ENCODE peak calls at places on chromosomes 16 and 17, in eight cellular contexts. E, I, B, W, Y, S, T and Q are unnamed samples. For H3K4me1, the result is how much of the 10 kb centered on the place peaks cover.

GRCh38 chr17:39576187-39576586 is 31.5 kb downstream of the NEUROD2 start:
- DNase-seq in I (no peak), B (no peak), W (no peak), T (no peak), Y (no peak), S (no peak), E (no peak), Q (no peak)

GRCh38 chr16:88387941-88388627 is 5.3 kb downstream of the ZNF469 start:
- DNase-seq in I (peak), Y (no peak), T (no peak), B (peak), E (no peak), W (no peak), S (no peak), Q (peak)

GRCh38 chr17:58325289-58325726 is 3.3 kb downstream of the TSPOAP1 start:
- DNase-seq in S (no peak), B (peak), W (peak), I (peak), Y (no peak), E (no peak), T (no peak), Q (no peak)

GRCh38 chr16:75372236-75372856 is 61.0 kb downstream of the CFDP1 start:
- DNase-seq in Y (no peak), E (no peak), I (no peak), B (no peak), T (no peak), S (no peak), W (no peak), Q (no peak)

GRCh38 chr17:11736613-11737289 is 138.5 kb downstream of the DNAH9 start:
- DNase-seq in B (no peak), W (no peak), S (no peak), E (no peak), Y (no peak), T (no peak), I (no peak), Q (no peak)

GRCh38 chr17:77460514-77461046 is 319.8 kb downstream of the SEC14L1 start:
- DNase-seq in T (no peak), S (peak), W (no peak), I (no peak), E (no peak), B (no peak), Y (no peak), Q (no peak)

GRCh38 chr16:66932076-66932475 is 2.1 kb downstream of the CIAO2B start:
- DNase-seq in B (no peak), Y (no peak), E (no peak), W (no peak), S (no peak), I (no peak), T (no peak), Q (no peak)

GRCh38 chr16:81626181-81626674 is 152.9 kb upstream of the PLCG2 start:
- DNase-seq in T (no peak), I (no peak), E (no peak), B (no peak), W (no peak), Y (no peak), S (no peak), Q (no peak)

GRCh38 chr17:47953945-47954344 is 3.7 kb downstream of the PRR15L start:
- DNase-seq in T (no peak), W (no peak), I (no peak), E (no peak), B (no peak), Y (no peak), S (no peak), Q (no peak)

GRCh38 chr17:44599298-44600175 is 42.3 kb downstream of the FZD2 start:
- DNase-seq in Y (no peak), S (no peak), T (peak), W (no peak), E (peak), B (peak), I (peak), Q (peak)

GRCh38 chr17:50542795-50543774 is 3.9 kb upstream of the SPATA20 start:
- DNase-seq in E (no peak), I (peak), W (no peak), S (no peak), B (peak), T (no peak), Y (no peak), Q (no peak)

GRCh38 chr17:77376795-77377751 is 236.3 kb downstream of the SEC14L1 start:
- DNase-seq in B (peak), Y (no peak), W (no peak), E (no peak), I (peak), T (peak), S (no peak), Q (peak)

GRCh38 chr17:6677158-6677831 is 25.7 kb downstream of the C17orf100 start:
- DNase-seq in I (no peak), T (no peak), S (no peak), B (peak), Y (no peak), E (no peak), W (no peak), Q (no peak)

GRCh38 chr17:57285681-57286080 is 29.4 kb downstream of the MSI2 start:
- DNase-seq in W (no peak), Y (no peak), I (no peak), E (no peak), B (no peak), S (no peak), T (no peak), Q (no peak)

GRCh38 chr16:89316701-89317100 is 99.2 kb downstream of the ZNF778 start:
- DNase-seq in W (peak), S (no peak), I (no peak), Y (no peak), E (no peak), T (no peak), B (no peak), Q (no peak)

GRCh38 chr16:77856455-77857138 is 68.2 kb downstream of the VAT1L start:
- DNase-seq in T (no peak), B (no peak), I (no peak), E (no peak), W (no peak), S (no peak), Y (no peak), Q (no peak)

GRCh38 chr16:85291302-85292148 is 179.3 kb upstream of the CIBAR2 start:
- DNase-seq in T (no peak), S (no peak), B (no peak), W (peak), I (peak), E (no peak), Y (no peak), Q (no peak)

GRCh38 chr17:746181-746580 is 5.9 kb downstream of the GEMIN4 start:
- DNase-seq in Y (no peak), I (no peak), T (no peak), B (no peak), E (no peak), S (no peak), W (no peak), Q (no peak)

GRCh38 chr17:6420173-6420641 is 14.7 kb downstream of the AIPL1 start:
- DNase-seq in B (peak), W (no peak), E (no peak), Y (no peak), T (no peak), I (no peak), S (no peak), Q (peak)

GRCh38 chr17:11553135-11553534 is 45.1 kb upstream of the DNAH9 start:
- DNase-seq in T (no peak), E (no peak), Y (no peak), S (no peak), W (no peak), B (no peak), I (no peak), Q (no peak)

GRCh38 chr17:17989618-17990017 is 17.0 kb downstream of the DRC3 start:
- DNase-seq in B (no peak), E (no peak), Y (no peak), W (no peak), S (no peak), T (no peak), I (no peak), Q (no peak)

GRCh38 chr17:17767096-17767470 is 69.7 kb downstream of the SREBF1 start:
- DNase-seq in S (no peak), B (no peak), T (no peak), E (no peak), Y (no peak), W (no peak), I (no peak), Q (no peak)

GRCh38 chr17:42798383-42799380 is at the start of the genes CNTD1 and COA3:
- DNase-seq in E (no peak), B (peak), I (peak), T (peak), S (peak), W (peak), Y (peak), Q (peak)

GRCh38 chr16:80602894-80603293 is 62.1 kb downstream of the DYNLRB2 start:
- DNase-seq in I (no peak), S (no peak), Y (no peak), T (no peak), W (no peak), E (no peak), B (no peak), Q (no peak)
- TF ChIP-seq POLR2A in I (no peak), S (no peak), Y (no peak), T (no peak), W (no peak), E (no peak), B (no peak), Q (no peak)

DNA sequence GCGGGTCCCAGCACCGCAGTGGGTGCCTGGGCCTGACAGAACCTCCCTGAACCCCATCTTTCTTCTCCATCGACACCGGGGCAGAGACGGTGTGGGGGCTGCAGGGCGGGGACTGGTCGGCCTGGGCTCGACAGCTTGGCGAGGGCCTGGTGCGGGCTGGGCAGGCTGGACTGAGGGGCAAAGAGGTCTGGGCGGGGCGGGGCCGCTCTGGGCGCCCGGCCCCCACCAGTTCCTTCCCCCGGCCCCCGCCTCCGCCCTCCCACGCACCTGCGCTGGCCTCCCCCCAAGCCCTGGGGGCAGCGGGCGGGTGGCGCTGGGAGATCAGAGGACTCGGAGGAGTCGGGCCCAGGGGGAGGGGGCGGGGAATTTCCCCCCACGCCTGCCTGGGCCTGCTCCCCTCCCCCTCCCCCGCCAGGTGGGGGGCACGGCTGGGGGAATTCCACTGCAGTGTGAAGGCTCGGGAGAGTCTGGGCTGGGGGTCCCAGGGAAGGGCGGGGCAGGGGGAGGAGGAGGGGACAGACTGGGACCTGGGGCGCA is 933 bp upstream of the KREMEN2 start:
- DNase-seq in S (no peak), E (no peak), I (no peak), T (no peak), Y (no peak), W (peak), B (peak), Q (no peak)
- H3K4me1 ChIP-seq in S (under half), E (under half), I (under half), T (under half), Y (under half), W (half or more), B (under half), Q (under half)

GRCh38 chr17:2059837-2060658 is 5.1 kb downstream of the HIC1 start:
- DNase-seq in W (no peak), E (no peak), S (no peak), Y (no peak), B (no peak), I (no peak), T (no peak), Q (no peak)

GRCh38 chr17:2062571-2063183 is 7.8 kb downstream of the HIC1 start:
- DNase-seq in I (no peak), T (peak), Y (no peak), W (no peak), S (no peak), B (no peak), E (no peak), Q (no peak)

GRCh38 chr17:2061441-2061797 is 6.5 kb downstream of the HIC1 start:
- DNase-seq in Y (no peak), E (no peak), B (no peak), S (no peak), I (no peak), T (peak), W (no peak), Q (no peak)

GRCh38 chr17:2059125-2059836 is 4.4 kb downstream of the HIC1 start:
- DNase-seq in T (no peak), S (peak), E (no peak), W (peak), B (no peak), Y (no peak), I (peak), Q (no peak)

GRCh38 chr17:2060681-2061440 is 6.0 kb downstream of the HIC1 start:
- DNase-seq in Y (no peak), W (no peak), S (no peak), I (peak), B (no peak), E (no peak), T (peak), Q (no peak)
- TF ChIP-seq POLR2A in Y (no peak), W (no peak), S (no peak), I (no peak), B (no peak), E (no peak), T (no peak), Q (no peak)

GRCh38 chr16:54672500-54672899 is 258.2 kb upstream of the IRX5 start:
- DNase-seq in E (no peak), I (no peak), S (no peak), W (no peak), B (no peak), T (no peak), Y (peak), Q (no peak)

GRCh38 chr16:54677551-54677950 is 253.1 kb upstream of the IRX5 start:
- DNase-seq in E (no peak), W (no peak), S (no peak), Y (no peak), I (no peak), B (no peak), T (no peak), Q (no peak)

DNA sequence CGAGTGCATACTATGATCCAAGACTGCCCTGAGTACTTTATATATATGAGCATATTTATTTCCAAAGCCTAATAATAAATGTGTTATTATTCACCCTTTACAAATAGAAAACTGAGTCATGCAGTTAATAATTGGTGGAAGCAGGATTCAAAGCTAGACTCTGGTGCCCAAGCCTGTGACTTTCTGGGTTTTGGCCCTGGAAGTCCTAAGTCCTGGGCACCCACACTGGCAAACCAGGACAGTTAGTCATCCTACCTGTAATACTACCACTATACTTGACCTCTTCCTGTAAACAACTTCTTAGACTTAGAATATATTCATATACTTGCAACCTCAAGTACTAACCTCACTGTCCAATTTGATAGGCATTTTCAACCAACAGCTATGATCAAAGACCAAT is 257.3 kb upstream of the IRX5 start:
- DNase-seq in I (no peak), W (no peak), T (no peak), Y (peak), B (no peak), S (no peak), E (no peak), Q (no peak)
- H3K4me1 ChIP-seq in I (under half), W (under half), T (under half), Y (under half), B (under half), S (under half), E (under half), Q (under half)